ENCODE peak calls at places on chromosomes 16 and 17, in nine cellular contexts. J is heart right ventricle; T is CD8-positive, alpha-beta T cell; I is HepG2; Q is brain microvascular endothelial cell; B is IMR-90; W is iPS DF 6.9; H is tibial nerve; O is fibroblast of lung. C is an unnamed sample.
A peak's percentile ranks its signal among the peaks of the same experiment; 100 is the strongest.

GRCh38 chr17:32486091-32486700 is 597 bp upstream of the CDK5R1 start:
- DNase-seq in O (peak; percentile 59), H (peak; percentile 40), B (peak; percentile 61), J (peak; percentile 51), Q (no peak), T (peak; percentile 80), I (peak; percentile 49), W (no peak), C (no peak)

GRCh38 chr17:752002-752619 is at the start of gene GEMIN4:
- DNase-seq in H (peak; percentile 93), Q (peak; percentile 77), J (peak; percentile 91), B (peak; percentile 81), T (peak; percentile 100), W (peak; percentile 90), O (peak; percentile 74), I (peak; percentile 79), C (peak; percentile 68)

GRCh38 chr16:75341934-75342811 is 90.7 kb upstream of the BCAR1 start:
- DNase-seq in B (peak; percentile 65), I (no peak), W (no peak), Q (peak; percentile 43), T (no peak), H (no peak), O (peak; percentile 84), J (no peak), C (peak; percentile 42)

GRCh38 chr16:75570351-75571104 is 4.3 kb downstream of the GABARAPL2 start:
- DNase-seq in O (no peak), Q (no peak), W (no peak), T (no peak), J (no peak), B (no peak), H (no peak), I (no peak), C (no peak)

GRCh38 chr17:33732116-33732515 is 439.0 kb upstream of the ASIC2 start:
- DNase-seq in B (peak; percentile 0), H (no peak), Q (no peak), O (peak; percentile 1), J (no peak), I (peak; percentile 3), W (no peak), T (no peak), C (no peak)

GRCh38 chr17:5139454-5139725 is 23.6 kb downstream of the USP6 start:
- DNase-seq in T (no peak), O (no peak), W (no peak), B (no peak), H (no peak), Q (no peak), J (no peak), I (no peak), C (no peak)

GRCh38 chr17:3659541-3660111 is 8.8 kb downstream of the TAX1BP3 start:
- DNase-seq in H (peak; percentile 74), B (peak; percentile 83), J (peak; percentile 56), Q (peak; percentile 75), O (peak; percentile 89), I (no peak), W (no peak), T (no peak), C (no peak)

GRCh38 chr16:11542069-11542775 is 44.5 kb downstream of the LITAF start:
- DNase-seq in J (no peak), Q (no peak), O (no peak), B (peak; percentile 45), I (no peak), T (no peak), H (no peak), W (no peak), C (no peak)

GRCh38 chr17:28643979-28644781 is 778 bp downstream of the BLTP2 start:
- DNase-seq in O (peak; percentile 55), W (peak; percentile 20), J (peak; percentile 21), T (no peak), I (peak; percentile 51), Q (peak; percentile 53), H (peak; percentile 33), B (peak; percentile 55), C (no peak)

GRCh38 chr17:45131616-45132301 is 556 bp downstream of the PLCD3 start:
- DNase-seq in I (no peak), O (no peak), B (no peak), T (peak; percentile 71), W (no peak), Q (no peak), H (no peak), J (peak; percentile 53), C (no peak)

GRCh38 chr17:45042346-45043120 is 8.9 kb downstream of the DCAKD start:
- DNase-seq in B (no peak), Q (no peak), I (no peak), O (no peak), H (no peak), W (no peak), J (no peak), T (no peak), C (no peak)

GRCh38 chr16:24534634-24535033 is 4.7 kb upstream of the RBBP6 start:
- DNase-seq in Q (no peak), T (no peak), W (no peak), H (no peak), J (no peak), B (no peak), O (peak; percentile 13), I (peak; percentile 59), C (no peak)

GRCh38 chr17:11928436-11928835 is 68.8 kb downstream of the ZNF18 start:
- DNase-seq in I (peak; percentile 54), O (no peak), H (no peak), B (no peak), Q (no peak), J (no peak), W (no peak), T (no peak), C (no peak)

GRCh38 chr17:29151567-29151966 is 28.6 kb downstream of the MYO18A start:
- DNase-seq in I (peak; percentile 94), H (no peak), W (no peak), J (no peak), B (peak; percentile 73), Q (peak; percentile 65), T (no peak), O (peak; percentile 77), C (no peak)

GRCh38 chr17:30450125-30451027 is 26.8 kb upstream of the GOSR1 start:
- DNase-seq in H (no peak), I (peak; percentile 94), T (no peak), B (peak; percentile 33), W (no peak), J (no peak), O (no peak), Q (peak; percentile 18), C (no peak)

GRCh38 chr17:70369296-70369855 is 200.0 kb downstream of the KCNJ2 start:
- DNase-seq in T (no peak), W (no peak), O (peak; percentile 36), J (no peak), Q (no peak), H (no peak), I (no peak), B (no peak), C (no peak)

DNA sequence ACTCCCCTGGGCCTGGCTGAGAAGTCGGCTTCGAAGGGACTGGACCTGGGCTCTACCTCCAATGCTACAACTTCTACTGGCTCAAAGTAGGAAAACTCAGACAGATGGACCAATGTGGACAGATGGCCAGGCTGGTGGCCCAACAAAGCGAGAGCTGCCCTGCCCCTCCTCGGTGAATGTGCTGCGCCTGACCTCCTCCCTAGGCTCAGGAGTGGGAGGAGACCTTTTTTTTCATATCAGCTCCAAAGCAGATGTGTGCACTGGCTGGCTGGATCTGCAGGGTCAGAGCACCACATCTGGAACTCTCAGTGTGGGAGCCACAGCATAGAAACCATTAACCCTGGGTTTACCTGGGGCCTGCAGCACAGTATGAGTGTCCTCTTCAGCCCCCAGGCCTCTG is 20.8 kb downstream of the ATP6V0D1 start:
- DNase-seq in W (no peak), Q (no peak), T (no peak), B (no peak), J (no peak), H (no peak), O (no peak), I (no peak), C (no peak)
- H3K27ac ChIP-seq in W (no peak overlapping the region), Q (no peak overlapping the region), T (no peak overlapping the region), B (no peak overlapping the region), J (peak overlapping the region; percentile 83), H (peak overlapping the region; percentile 81), O (no peak overlapping the region), I (no peak overlapping the region), C (no peak overlapping the region)

DNA sequence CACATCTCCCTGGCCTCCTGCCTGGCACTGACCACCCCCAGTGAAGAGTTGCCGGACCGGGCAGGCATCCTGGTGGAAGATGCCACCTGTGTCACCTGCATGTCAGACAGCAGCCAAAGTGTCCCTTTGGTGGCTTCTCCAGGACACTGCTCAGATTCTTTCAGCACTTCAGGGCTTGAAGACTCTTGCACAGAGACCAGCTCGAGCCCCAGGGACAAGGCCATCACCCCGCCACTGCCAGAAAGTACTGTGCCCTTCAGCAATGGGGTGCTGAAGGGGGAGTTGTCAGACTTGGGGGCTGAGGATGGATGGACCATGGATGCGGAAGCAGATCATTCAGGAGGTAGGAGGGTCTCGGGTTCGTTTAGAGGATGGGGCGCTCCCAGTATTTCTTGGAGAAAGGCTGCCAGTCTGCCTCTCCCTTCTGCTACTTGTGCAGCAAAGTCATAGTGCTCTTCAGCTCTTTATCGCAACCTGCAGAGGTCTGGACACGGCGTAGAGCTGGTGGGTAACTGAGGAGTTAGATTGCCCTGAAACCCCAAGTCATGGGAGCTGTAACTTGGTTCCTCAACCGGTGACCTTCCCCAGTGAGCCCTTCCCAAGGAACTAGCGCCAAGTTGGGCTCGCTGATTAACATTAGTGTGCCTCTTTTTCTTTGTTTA is 21.9 kb downstream of the AKAP1 start:
- DNase-seq in O (no peak), W (no peak), B (no peak), H (no peak), I (no peak), T (no peak), Q (no peak), J (no peak), C (no peak)
- H3K27ac ChIP-seq in O (no peak overlapping the region), W (no peak overlapping the region), B (no peak overlapping the region), H (peak overlapping the region; percentile 1), I (peak overlapping the region; percentile 55), T (no peak overlapping the region), Q (no peak overlapping the region), J (peak overlapping the region; percentile 87), C (peak overlapping the region; percentile 76)

GRCh38 chr16:30728321-30728720 is 19.9 kb upstream of the PHKG2 start:
- DNase-seq in O (no peak), H (no peak), J (no peak), B (no peak), T (no peak), W (no peak), I (no peak), Q (no peak), C (no peak)
- H3K27ac ChIP-seq in O (no peak overlapping the region), H (no peak overlapping the region), J (no peak overlapping the region), B (no peak overlapping the region), T (no peak overlapping the region), W (no peak overlapping the region), I (no peak overlapping the region), Q (no peak overlapping the region), C (no peak overlapping the region)

DNA sequence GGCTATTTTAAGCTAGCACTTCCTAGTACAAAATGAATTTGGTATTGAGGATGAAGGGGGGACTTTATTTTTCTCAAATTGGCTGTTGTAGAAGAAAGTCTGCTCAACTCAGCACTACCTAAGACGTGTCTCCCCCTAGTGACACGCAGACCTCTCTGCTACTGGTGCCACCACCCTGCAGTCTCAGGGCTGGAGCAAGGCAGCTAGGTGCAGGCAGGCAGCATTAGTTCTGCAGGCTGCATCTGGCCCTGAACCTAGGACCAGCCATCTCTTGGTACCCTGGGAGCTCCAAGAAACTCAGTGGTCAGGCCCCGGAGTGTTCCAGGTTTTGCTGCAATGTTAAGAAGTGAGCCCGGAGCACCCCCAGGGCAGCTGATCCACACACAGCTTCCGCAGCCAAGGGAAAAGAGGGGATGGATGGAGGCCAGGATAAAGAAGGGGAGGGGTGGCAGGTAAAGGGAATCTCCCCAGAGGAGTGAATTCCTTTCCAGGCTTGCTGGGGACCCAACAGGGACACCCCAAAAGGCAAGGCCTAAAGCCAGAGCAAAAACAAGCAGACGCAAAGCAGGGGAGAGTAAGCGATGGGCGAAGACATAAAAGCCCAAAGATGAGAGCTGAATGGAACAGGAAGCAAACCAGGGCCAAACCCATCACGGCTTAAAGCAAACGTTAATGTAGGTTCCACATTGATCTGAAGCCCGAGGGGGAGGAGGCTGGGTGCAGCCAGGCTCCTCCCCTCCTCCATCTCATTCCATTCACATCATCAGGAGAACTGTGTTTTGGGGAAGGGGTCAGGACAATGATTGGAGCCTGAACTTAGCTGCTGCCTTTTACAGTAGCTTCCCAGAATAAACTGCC is 200.5 kb downstream of the ZFHX3 start:
- DNase-seq in I (peak; percentile 30), J (peak; percentile 33), H (no peak), Q (peak; percentile 47), T (no peak), O (no peak), B (peak; percentile 36), W (no peak), C (no peak)
- H3K27ac ChIP-seq in I (no peak overlapping the region), J (peak overlapping the region; percentile 67), H (peak overlapping the region; percentile 48), Q (peak overlapping the region; percentile 61), T (no peak overlapping the region), O (peak overlapping the region; percentile 60), B (no peak overlapping the region), W (no peak overlapping the region), C (no peak overlapping the region)